ENCODE peak calls at places on chromosomes 16 and 17, in four cellular contexts. I is NCI-H774, A is heart left ventricle, O is HTR-8/SVneo. E is an unnamed sample.

GRCh38 chr17:83014297-83014696 is 65.1 kb upstream of the METRNL start:
- DNase-seq in I (no peak), A (no peak), O (no peak), E (no peak)

GRCh38 chr16:720507-720989 is 398 bp upstream of the ANTKMT start:
- DNase-seq in I (no peak), A (peak), O (peak), E (no peak)

GRCh38 chr16:26058326-26058725 is 366.6 kb downstream of the HS3ST4 start:
- DNase-seq in I (no peak), A (no peak), O (no peak), E (no peak)

GRCh38 chr17:4785311-4786110 is 653 bp downstream of the VMO1 start:
- DNase-seq in I (no peak), A (no peak), O (no peak), E (no peak)

GRCh38 chr16:53651357-53651756 is 52.3 kb downstream of the RPGRIP1L start:
- DNase-seq in I (no peak), A (no peak), O (no peak), E (no peak)

GRCh38 chr16:49127103-49127502 is 154.5 kb downstream of the CBLN1 start:
- DNase-seq in I (no peak), A (no peak), O (no peak), E (no peak)

GRCh38 chr16:51003850-51004566 is 147.1 kb downstream of the SALL1 start:
- DNase-seq in I (no peak), A (no peak), O (no peak), E (no peak)

GRCh38 chr17:29565643-29566472 is 979 bp downstream of the ABHD15 start:
- DNase-seq in I (peak), A (peak), O (peak), E (peak)

GRCh38 chr17:34153988-34154387 is 101.1 kb upstream of the CCL2 start:
- DNase-seq in I (no peak), A (no peak), O (no peak), E (no peak)